ENCODE peak calls at places on chromosomes 16 and 17, in six cellular contexts. One of them, this sample, is unnamed.

GRCh38 chr16:873889-874288 is 73.4 kb upstream of the GNG13 start:
- DNase-seq in neuronal stem cell: no peak
- DNase-seq in mammary epithelial cell: no peak
- DNase-seq in H9: no peak
- DNase-seq in HCT116: no peak
- DNase-seq in IMR-90: no peak
- DNase-seq in this sample: no peak

GRCh38 chr16:48053346-48053745 is 102.4 kb downstream of the ABCC12 start:
- DNase-seq in neuronal stem cell: peak; percentile 36
- DNase-seq in mammary epithelial cell: peak; percentile 21
- DNase-seq in H9: peak; percentile 70
- DNase-seq in HCT116: no peak
- DNase-seq in IMR-90: peak; percentile 69
- DNase-seq in this sample: no peak

GRCh38 chr17:73278465-73279453 is 17.1 kb upstream of the CPSF4L start:
- DNase-seq in neuronal stem cell: no peak
- DNase-seq in mammary epithelial cell: no peak
- DNase-seq in H9: peak; percentile 31
- DNase-seq in HCT116: no peak
- DNase-seq in IMR-90: no peak
- DNase-seq in this sample: no peak

GRCh38 chr16:65281636-65282035 is 159.8 kb upstream of the CDH11 start:
- DNase-seq in neuronal stem cell: peak; percentile 48
- DNase-seq in mammary epithelial cell: no peak
- DNase-seq in H9: no peak
- DNase-seq in HCT116: no peak
- DNase-seq in IMR-90: no peak
- DNase-seq in this sample: no peak

GRCh38 chr16:85424260-85425060 is 188.7 kb upstream of the GSE1 start:
- DNase-seq in neuronal stem cell: no peak
- DNase-seq in mammary epithelial cell: no peak
- DNase-seq in H9: no peak
- DNase-seq in HCT116: no peak
- DNase-seq in IMR-90: no peak
- DNase-seq in this sample: no peak

GRCh38 chr16:84598391-84598750 is 19.5 kb downstream of the COTL1 start:
- DNase-seq in neuronal stem cell: no peak
- DNase-seq in mammary epithelial cell: no peak
- DNase-seq in H9: no peak
- DNase-seq in HCT116: no peak
- DNase-seq in IMR-90: no peak
- DNase-seq in this sample: no peak

GRCh38 chr16:11082860-11083388 is 138.6 kb downstream of the CLEC16A start:
- DNase-seq in neuronal stem cell: no peak
- DNase-seq in mammary epithelial cell: no peak
- DNase-seq in H9: no peak
- DNase-seq in HCT116: no peak
- DNase-seq in IMR-90: no peak
- DNase-seq in this sample: no peak

GRCh38 chr17:45315583-45316270 is 1.1 kb downstream of the MAP3K14 start:
- DNase-seq in neuronal stem cell: peak; percentile 15
- DNase-seq in mammary epithelial cell: peak; percentile 52
- DNase-seq in H9: no peak
- DNase-seq in HCT116: no peak
- DNase-seq in IMR-90: no peak
- DNase-seq in this sample: no peak

GRCh38 chr16:77288222-77288621 is 89.0 kb downstream of the SYCE1L start:
- DNase-seq in neuronal stem cell: no peak
- DNase-seq in mammary epithelial cell: peak; percentile 83
- DNase-seq in H9: no peak
- DNase-seq in HCT116: no peak
- DNase-seq in IMR-90: peak; percentile 85
- DNase-seq in this sample: peak; percentile 38

GRCh38 chr17:79832211-79833109 is 6.8 kb downstream of the CBX4 start:
- DNase-seq in neuronal stem cell: no peak
- DNase-seq in mammary epithelial cell: no peak
- DNase-seq in H9: peak; percentile 73
- DNase-seq in HCT116: no peak
- DNase-seq in IMR-90: no peak
- DNase-seq in this sample: no peak

GRCh38 chr17:78129385-78130079 is 977 bp upstream of the TMC6 start:
- DNase-seq in neuronal stem cell: no peak
- DNase-seq in mammary epithelial cell: no peak
- DNase-seq in H9: no peak
- DNase-seq in HCT116: no peak
- DNase-seq in IMR-90: no peak
- DNase-seq in this sample: no peak

GRCh38 chr17:17685775-17686291 is 4.6 kb downstream of the RAI1 start:
- DNase-seq in neuronal stem cell: no peak
- DNase-seq in mammary epithelial cell: peak; percentile 91
- DNase-seq in H9: peak; percentile 63
- DNase-seq in HCT116: peak; percentile 60
- DNase-seq in IMR-90: peak; percentile 91
- DNase-seq in this sample: peak; percentile 67

GRCh38 chr16:77556203-77556602 is 121.4 kb upstream of the ADAMTS18 start:
- DNase-seq in neuronal stem cell: peak; percentile 14
- DNase-seq in mammary epithelial cell: no peak
- DNase-seq in H9: peak; percentile 53
- DNase-seq in HCT116: no peak
- DNase-seq in IMR-90: no peak
- DNase-seq in this sample: no peak

GRCh38 chr17:63406689-63407330 is 39.3 kb downstream of the CYB561 start:
- DNase-seq in neuronal stem cell: peak; percentile 82
- DNase-seq in mammary epithelial cell: peak; percentile 77
- DNase-seq in H9: peak; percentile 87
- DNase-seq in HCT116: peak; percentile 93
- DNase-seq in IMR-90: peak; percentile 97
- DNase-seq in this sample: peak; percentile 92

GRCh38 chr16:57571098-57571497 is 28.7 kb downstream of the ADGRG5 start:
- DNase-seq in neuronal stem cell: no peak
- DNase-seq in mammary epithelial cell: no peak
- DNase-seq in H9: no peak
- DNase-seq in HCT116: no peak
- DNase-seq in IMR-90: no peak
- DNase-seq in this sample: no peak

GRCh38 chr16:49951568-49952195 is 73.3 kb upstream of the CNEP1R1 start:
- DNase-seq in neuronal stem cell: no peak
- DNase-seq in mammary epithelial cell: no peak
- DNase-seq in H9: peak; percentile 54
- DNase-seq in HCT116: no peak
- DNase-seq in IMR-90: no peak
- DNase-seq in this sample: peak; percentile 4

GRCh38 chr17:32276217-32276616 is 10.6 kb downstream of the RHBDL3 start:
- DNase-seq in neuronal stem cell: no peak
- DNase-seq in mammary epithelial cell: no peak
- DNase-seq in H9: no peak
- DNase-seq in HCT116: no peak
- DNase-seq in IMR-90: no peak
- DNase-seq in this sample: no peak

GRCh38 chr16:82783933-82784566 is 157.3 kb downstream of the CDH13 start:
- DNase-seq in neuronal stem cell: no peak
- DNase-seq in mammary epithelial cell: no peak
- DNase-seq in H9: no peak
- DNase-seq in HCT116: no peak
- DNase-seq in IMR-90: no peak
- DNase-seq in this sample: no peak

GRCh38 chr16:81266680-81267095 is 28.2 kb downstream of the BCO1 start:
- DNase-seq in neuronal stem cell: no peak
- DNase-seq in mammary epithelial cell: peak; percentile 67
- DNase-seq in H9: no peak
- DNase-seq in HCT116: no peak
- DNase-seq in IMR-90: no peak
- DNase-seq in this sample: no peak

GRCh38 chr16:20803561-20804214 is 2.6 kb downstream of the ERI2 start:
- DNase-seq in neuronal stem cell: no peak
- DNase-seq in mammary epithelial cell: no peak
- DNase-seq in H9: no peak
- DNase-seq in HCT116: no peak
- DNase-seq in IMR-90: no peak
- DNase-seq in this sample: no peak

GRCh38 chr16:89319628-89319882 is 102.1 kb downstream of the ZNF778 start:
- DNase-seq in neuronal stem cell: no peak
- DNase-seq in mammary epithelial cell: no peak
- DNase-seq in H9: no peak
- DNase-seq in HCT116: no peak
- DNase-seq in IMR-90: no peak
- DNase-seq in this sample: no peak

GRCh38 chr17:64176556-64176955 is 46.6 kb upstream of the ERN1 start:
- DNase-seq in neuronal stem cell: no peak
- DNase-seq in mammary epithelial cell: no peak
- DNase-seq in H9: no peak
- DNase-seq in HCT116: no peak
- DNase-seq in IMR-90: no peak
- DNase-seq in this sample: no peak

GRCh38 chr17:9178319-9178718 is 157.0 kb downstream of the NTN1 start:
- DNase-seq in neuronal stem cell: no peak
- DNase-seq in mammary epithelial cell: no peak
- DNase-seq in H9: no peak
- DNase-seq in HCT116: no peak
- DNase-seq in IMR-90: no peak
- DNase-seq in this sample: no peak

DNA sequence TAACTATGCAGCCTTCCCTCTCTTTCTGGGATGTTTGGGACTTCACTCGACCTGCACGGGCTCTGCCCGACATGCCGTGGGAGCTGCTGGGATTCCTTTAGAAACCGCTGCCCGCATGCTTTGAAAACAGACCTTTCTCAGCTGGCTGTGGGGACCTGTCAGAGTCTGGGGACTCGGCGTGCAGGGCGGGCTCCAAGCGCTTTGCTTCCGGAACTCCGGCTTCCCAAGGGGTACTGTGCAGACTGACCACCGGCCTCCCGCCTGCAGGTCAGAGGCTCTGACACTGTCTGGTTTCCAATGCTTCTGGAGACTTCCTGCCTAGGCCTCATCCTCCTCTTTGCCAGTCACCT is 11.8 kb downstream of the PRSS27 start:
- DNase-seq in neuronal stem cell: no peak
- DNase-seq in mammary epithelial cell: no peak
- DNase-seq in H9: no peak
- DNase-seq in HCT116: no peak
- DNase-seq in IMR-90: no peak
- DNase-seq in this sample: no peak
- H3K4me2 ChIP-seq in neuronal stem cell: no peak overlapping the region
- H3K4me2 ChIP-seq in mammary epithelial cell: no peak overlapping the region
- H3K4me2 ChIP-seq in H9: no peak overlapping the region
- H3K4me2 ChIP-seq in HCT116: no peak overlapping the region
- H3K4me2 ChIP-seq in IMR-90: no peak overlapping the region
- H3K4me2 ChIP-seq in this sample: no peak overlapping the region

DNA sequence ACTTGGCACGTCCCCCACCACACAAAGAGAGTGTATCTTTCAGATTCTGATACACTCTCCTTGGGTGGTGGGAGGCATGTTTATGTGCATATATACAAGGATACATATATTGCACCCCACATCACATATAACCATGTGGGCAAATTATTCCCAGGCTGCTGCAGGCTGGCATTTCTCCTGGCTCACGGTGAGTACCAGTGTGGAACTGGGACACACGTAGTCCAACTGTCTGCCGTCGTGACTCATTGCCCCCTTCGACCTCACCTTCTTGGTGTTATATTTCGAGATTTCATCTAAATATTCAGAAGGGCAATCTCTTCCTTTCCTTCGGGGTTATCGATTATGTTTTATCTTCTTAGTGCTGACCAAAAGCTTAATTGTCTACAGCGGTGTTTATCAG is 24.4 kb downstream of the ARHGAP44 start:
- DNase-seq in neuronal stem cell: no peak
- DNase-seq in mammary epithelial cell: no peak
- DNase-seq in H9: no peak
- DNase-seq in HCT116: no peak
- DNase-seq in IMR-90: no peak
- DNase-seq in this sample: no peak
- H3K4me2 ChIP-seq in neuronal stem cell: no peak overlapping the region
- H3K4me2 ChIP-seq in mammary epithelial cell: no peak overlapping the region
- H3K4me2 ChIP-seq in H9: no peak overlapping the region
- H3K4me2 ChIP-seq in HCT116: no peak overlapping the region
- H3K4me2 ChIP-seq in IMR-90: no peak overlapping the region
- H3K4me2 ChIP-seq in this sample: no peak overlapping the region

GRCh38 chr17:40648326-40648968 is 829 bp upstream of the SMARCE1 start:
- DNase-seq in neuronal stem cell: peak; percentile 69
- DNase-seq in mammary epithelial cell: no peak
- DNase-seq in H9: no peak
- DNase-seq in HCT116: no peak
- DNase-seq in IMR-90: peak; percentile 19
- DNase-seq in this sample: no peak

GRCh38 chr17:40646791-40647548 is 648 bp downstream of the SMARCE1 start:
- DNase-seq in neuronal stem cell: no peak
- DNase-seq in mammary epithelial cell: peak; percentile 2
- DNase-seq in H9: no peak
- DNase-seq in HCT116: peak; percentile 28
- DNase-seq in IMR-90: peak; percentile 43
- DNase-seq in this sample: no peak

GRCh38 chr17:40647549-40648325 is at the start of gene SMARCE1:
- DNase-seq in neuronal stem cell: peak; percentile 80
- DNase-seq in mammary epithelial cell: peak; percentile 78
- DNase-seq in H9: peak; percentile 81
- DNase-seq in HCT116: peak; percentile 48
- DNase-seq in IMR-90: peak; percentile 67
- DNase-seq in this sample: peak; percentile 87

GRCh38 chr17:40645291-40645690 is 2.3 kb downstream of the SMARCE1 start:
- DNase-seq in neuronal stem cell: no peak
- DNase-seq in mammary epithelial cell: no peak
- DNase-seq in H9: no peak
- DNase-seq in HCT116: no peak
- DNase-seq in IMR-90: no peak
- DNase-seq in this sample: no peak

GRCh38 chr17:40645932-40646331 is 1.7 kb downstream of the SMARCE1 start:
- DNase-seq in neuronal stem cell: no peak
- DNase-seq in mammary epithelial cell: no peak
- DNase-seq in H9: no peak
- DNase-seq in HCT116: no peak
- DNase-seq in IMR-90: no peak
- DNase-seq in this sample: no peak
- H3K4me2 ChIP-seq in neuronal stem cell: no peak overlapping the region
- H3K4me2 ChIP-seq in mammary epithelial cell: peak overlapping the region; percentile 99
- H3K4me2 ChIP-seq in H9: no peak overlapping the region
- H3K4me2 ChIP-seq in HCT116: peak overlapping the region; percentile 92
- H3K4me2 ChIP-seq in IMR-90: peak overlapping the region; percentile 47
- H3K4me2 ChIP-seq in this sample: peak overlapping the region; percentile 96

GRCh38 chr17:29881256-29881655 is 48.8 kb downstream of the SSH2 start:
- DNase-seq in neuronal stem cell: no peak
- DNase-seq in mammary epithelial cell: no peak
- DNase-seq in H9: no peak
- DNase-seq in HCT116: no peak
- DNase-seq in IMR-90: no peak
- DNase-seq in this sample: no peak
- H3K4me2 ChIP-seq in neuronal stem cell: no peak overlapping the region
- H3K4me2 ChIP-seq in mammary epithelial cell: no peak overlapping the region
- H3K4me2 ChIP-seq in H9: no peak overlapping the region
- H3K4me2 ChIP-seq in HCT116: no peak overlapping the region
- H3K4me2 ChIP-seq in IMR-90: no peak overlapping the region
- H3K4me2 ChIP-seq in this sample: no peak overlapping the region